ENCODE peak calls at places on chromosomes 1 and 21, in seven cellular contexts. J is sigmoid colon, X is esophagus squamous epithelium, C is breast epithelium, L is esophagus muscularis mucosa, Q is A549, K is suprapubic skin. O is an unnamed sample.

GRCh38 chr1:158045639-158046038 is 52.2 kb downstream of the KIRREL1 start:
- DNase-seq in J (no peak), X (no peak), C (no peak), L (no peak), Q (no peak), K (no peak), O (no peak)

GRCh38 chr1:38789498-38790169 is 69.9 kb downstream of the RRAGC start:
- DNase-seq in J (no peak), X (no peak), C (no peak), L (no peak), Q (no peak), K (no peak), O (no peak)

GRCh38 chr1:29412591-29412990 is 176.3 kb downstream of the PTPRU start:
- DNase-seq in J (no peak), X (no peak), C (no peak), L (no peak), Q (no peak), K (no peak), O (no peak)

GRCh38 chr21:28099296-28099695 is 893.4 kb downstream of the LTN1 start:
- DNase-seq in J (peak), X (no peak), C (no peak), L (no peak), Q (no peak), K (no peak), O (peak)

GRCh38 chr1:153733970-153734369 is 6.1 kb downstream of the INTS3 start:
- DNase-seq in J (no peak), X (no peak), C (no peak), L (no peak), Q (no peak), K (no peak), O (no peak)

GRCh38 chr1:43704838-43705237 is 2.5 kb upstream of the ST3GAL3 start:
- DNase-seq in J (no peak), X (no peak), C (no peak), L (no peak), Q (peak), K (no peak), O (peak)

GRCh38 chr1:224879404-224879803 is 50.1 kb upstream of the DNAH14 start:
- DNase-seq in J (no peak), X (no peak), C (no peak), L (no peak), Q (peak), K (no peak), O (no peak)

GRCh38 chr1:172824199-172824598 is 165.3 kb downstream of the FASLG start:
- DNase-seq in J (no peak), X (no peak), C (no peak), L (no peak), Q (no peak), K (no peak), O (no peak)

GRCh38 chr1:39692152-39693064 is 1.2 kb upstream of the HPCAL4 start:
- DNase-seq in J (no peak), X (no peak), C (no peak), L (no peak), Q (no peak), K (no peak), O (peak)

GRCh38 chr1:27574871-27575831 is 28.8 kb downstream of the AHDC1 start:
- DNase-seq in J (peak), X (no peak), C (peak), L (no peak), Q (peak), K (no peak), O (no peak)

GRCh38 chr1:185998391-185998790 is 264.2 kb downstream of the HMCN1 start:
- DNase-seq in J (no peak), X (no peak), C (no peak), L (no peak), Q (peak), K (no peak), O (no peak)

GRCh38 chr1:25568090-25568833 is 24.9 kb downstream of the LDLRAP1 start:
- DNase-seq in J (peak), X (no peak), C (peak), L (no peak), Q (no peak), K (no peak), O (peak)

GRCh38 chr1:41861509-41862410 is 57.0 kb downstream of the HIVEP3 start:
- DNase-seq in J (no peak), X (no peak), C (no peak), L (no peak), Q (peak), K (no peak), O (no peak)

GRCh38 chr1:184520343-184520742 is 133.5 kb downstream of the C1orf21 start:
- DNase-seq in J (no peak), X (no peak), C (no peak), L (no peak), Q (no peak), K (no peak), O (no peak)

GRCh38 chr1:23627065-23627464 is 64.5 kb upstream of the RPL11 start:
- DNase-seq in J (no peak), X (no peak), C (no peak), L (no peak), Q (no peak), K (no peak), O (no peak)

GRCh38 chr1:97270508-97271307 is 549.1 kb downstream of the PTBP2 start:
- DNase-seq in J (no peak), X (no peak), C (no peak), L (no peak), Q (no peak), K (no peak), O (no peak)

GRCh38 chr21:31233711-31234110 is 110.3 kb downstream of the TIAM1 start:
- DNase-seq in J (no peak), X (no peak), C (no peak), L (no peak), Q (no peak), K (no peak), O (no peak)

GRCh38 chr21:44071359-44072104 is 35.7 kb upstream of the PWP2 start:
- DNase-seq in J (no peak), X (no peak), C (no peak), L (no peak), Q (no peak), K (no peak), O (no peak)

GRCh38 chr1:245292141-245292540 is 137.4 kb downstream of the KIF26B start:
- DNase-seq in J (no peak), X (no peak), C (no peak), L (peak), Q (no peak), K (no peak), O (no peak)

GRCh38 chr1:40769815-40770214 is 13.8 kb upstream of the KCNQ4 start:
- DNase-seq in J (peak), X (no peak), C (no peak), L (no peak), Q (no peak), K (no peak), O (no peak)

GRCh38 chr1:15337656-15338402 is 71.9 kb upstream of the EFHD2 start:
- DNase-seq in J (no peak), X (no peak), C (no peak), L (no peak), Q (no peak), K (no peak), O (no peak)

GRCh38 chr1:204314893-204315735 is 44.6 kb downstream of the PLEKHA6 start:
- DNase-seq in J (no peak), X (no peak), C (no peak), L (no peak), Q (no peak), K (no peak), O (no peak)

GRCh38 chr1:162943627-162944026 is 82.7 kb upstream of the CCDC190 start:
- DNase-seq in J (no peak), X (no peak), C (no peak), L (no peak), Q (no peak), K (no peak), O (peak)

GRCh38 chr1:41530411-41530810 is 45.9 kb upstream of the EDN2 start:
- DNase-seq in J (peak), X (no peak), C (no peak), L (no peak), Q (no peak), K (peak), O (peak)

GRCh38 chr1:45266151-45266801 is 59.9 kb upstream of the ZSWIM5 start:
- DNase-seq in J (peak), X (no peak), C (no peak), L (no peak), Q (peak), K (no peak), O (no peak)

GRCh38 chr1:237864338-237865244 is 26.1 kb downstream of the ZP4 start:
- DNase-seq in J (peak), X (no peak), C (no peak), L (no peak), Q (peak), K (no peak), O (peak)

GRCh38 chr21:14890141-14890540 is 174.7 kb downstream of the NRIP1 start:
- DNase-seq in J (no peak), X (no peak), C (no peak), L (no peak), Q (no peak), K (no peak), O (no peak)
- H3K27ac ChIP-seq in J (no peak), X (no peak), C (no peak), L (no peak), Q (peak), K (no peak), O (no peak)

GRCh38 chr1:10756842-10757241 is 39.6 kb downstream of the CASZ1 start:
- DNase-seq in J (no peak), X (no peak), C (no peak), L (no peak), Q (no peak), K (no peak), O (no peak)

GRCh38 chr1:10759413-10760200 is 36.8 kb downstream of the CASZ1 start:
- DNase-seq in J (no peak), X (no peak), C (no peak), L (no peak), Q (no peak), K (no peak), O (no peak)

GRCh38 chr1:10754571-10755329 is 41.7 kb downstream of the CASZ1 start:
- DNase-seq in J (no peak), X (no peak), C (no peak), L (no peak), Q (no peak), K (no peak), O (no peak)

GRCh38 chr1:10753279-10753678 is 43.2 kb downstream of the CASZ1 start:
- DNase-seq in J (no peak), X (no peak), C (no peak), L (no peak), Q (no peak), K (no peak), O (no peak)

GRCh38 chr1:10755977-10756521 is 40.4 kb downstream of the CASZ1 start:
- DNase-seq in J (peak), X (no peak), C (no peak), L (no peak), Q (peak), K (no peak), O (peak)
- TF ChIP-seq POLR2A in J (no peak), X (no peak), C (no peak), L (no peak), Q (no peak), K (no peak), O (no peak)

DNA sequence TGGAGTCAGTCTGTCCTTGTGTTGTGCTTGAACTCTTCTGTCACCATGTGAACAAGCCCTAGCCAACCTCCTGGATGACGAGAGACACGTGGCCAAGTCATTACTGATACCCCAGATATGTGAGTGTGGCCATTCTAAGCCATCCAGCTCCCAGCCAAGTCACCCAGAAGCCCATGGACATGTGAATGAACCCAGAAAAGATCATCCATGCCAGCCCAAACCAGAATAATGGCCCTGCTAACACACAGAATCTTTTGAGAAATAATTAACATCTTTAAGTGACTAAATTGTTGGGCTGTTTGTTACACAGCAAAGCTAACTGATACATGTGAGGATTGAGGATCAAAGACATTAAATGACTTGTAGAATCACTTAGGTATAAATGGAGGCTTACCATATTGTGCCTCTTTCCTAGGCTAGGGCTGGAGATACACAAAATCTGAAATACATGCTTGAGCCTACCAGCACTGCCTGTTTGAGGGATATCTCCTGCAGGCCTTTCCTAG is 38.2 kb downstream of the KANK4 start:
- DNase-seq in J (no peak), X (no peak), C (no peak), L (no peak), Q (no peak), K (no peak), O (no peak)
- H3K27ac ChIP-seq in J (no peak), X (no peak), C (no peak), L (no peak), Q (no peak), K (no peak), O (no peak)

DNA sequence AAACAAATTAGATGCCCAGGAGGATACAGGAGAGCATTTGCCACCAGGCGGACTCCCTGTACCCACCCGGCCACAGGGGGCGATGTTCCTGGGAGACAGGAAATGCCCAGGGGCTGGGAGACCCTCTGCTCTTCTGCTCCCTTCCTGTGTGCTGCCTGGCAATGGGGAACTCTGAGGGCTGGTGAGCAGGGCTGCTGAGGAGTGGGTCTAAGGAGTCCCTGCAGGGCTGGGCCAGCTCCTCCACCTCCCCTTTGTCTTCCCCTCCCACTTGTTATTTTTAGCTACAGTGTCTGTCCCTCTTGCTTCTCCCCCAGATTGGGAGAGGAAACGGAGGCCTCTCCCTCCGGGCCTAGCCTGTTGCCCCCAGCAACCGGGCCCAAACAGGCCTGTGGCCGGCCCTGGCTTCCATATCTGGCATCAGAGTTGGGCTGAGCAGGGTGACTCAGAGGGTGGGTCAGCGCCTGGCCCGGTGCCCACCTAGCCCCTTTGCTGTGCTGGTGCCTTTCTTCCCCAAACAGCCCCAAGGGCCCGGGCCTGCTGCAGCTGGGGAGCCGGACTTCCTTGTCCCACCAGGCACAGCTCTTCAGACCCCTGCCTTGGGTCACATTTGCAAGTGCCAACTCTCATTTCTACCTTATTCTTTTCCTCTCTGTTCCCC is 11.7 kb downstream of the LMNA start:
- DNase-seq in J (peak), X (peak), C (peak), L (peak), Q (peak), K (peak), O (peak)
- TF ChIP-seq POLR2A in J (no peak), X (no peak), C (no peak), L (no peak), Q (no peak), K (no peak), O (no peak)

GRCh38 chr1:12555411-12556367 is 62.3 kb downstream of the DHRS3 start:
- DNase-seq in J (peak), X (no peak), C (no peak), L (no peak), Q (no peak), K (no peak), O (peak)

GRCh38 chr1:12553963-12554362 is 64.0 kb downstream of the DHRS3 start:
- DNase-seq in J (peak), X (no peak), C (no peak), L (no peak), Q (no peak), K (no peak), O (no peak)

GRCh38 chr1:12554521-12555305 is 63.3 kb downstream of the DHRS3 start:
- DNase-seq in J (peak), X (no peak), C (no peak), L (no peak), Q (no peak), K (no peak), O (no peak)

GRCh38 chr1:12556368-12556930 is 61.6 kb downstream of the DHRS3 start:
- DNase-seq in J (peak), X (no peak), C (peak), L (peak), Q (peak), K (no peak), O (peak)

DNA sequence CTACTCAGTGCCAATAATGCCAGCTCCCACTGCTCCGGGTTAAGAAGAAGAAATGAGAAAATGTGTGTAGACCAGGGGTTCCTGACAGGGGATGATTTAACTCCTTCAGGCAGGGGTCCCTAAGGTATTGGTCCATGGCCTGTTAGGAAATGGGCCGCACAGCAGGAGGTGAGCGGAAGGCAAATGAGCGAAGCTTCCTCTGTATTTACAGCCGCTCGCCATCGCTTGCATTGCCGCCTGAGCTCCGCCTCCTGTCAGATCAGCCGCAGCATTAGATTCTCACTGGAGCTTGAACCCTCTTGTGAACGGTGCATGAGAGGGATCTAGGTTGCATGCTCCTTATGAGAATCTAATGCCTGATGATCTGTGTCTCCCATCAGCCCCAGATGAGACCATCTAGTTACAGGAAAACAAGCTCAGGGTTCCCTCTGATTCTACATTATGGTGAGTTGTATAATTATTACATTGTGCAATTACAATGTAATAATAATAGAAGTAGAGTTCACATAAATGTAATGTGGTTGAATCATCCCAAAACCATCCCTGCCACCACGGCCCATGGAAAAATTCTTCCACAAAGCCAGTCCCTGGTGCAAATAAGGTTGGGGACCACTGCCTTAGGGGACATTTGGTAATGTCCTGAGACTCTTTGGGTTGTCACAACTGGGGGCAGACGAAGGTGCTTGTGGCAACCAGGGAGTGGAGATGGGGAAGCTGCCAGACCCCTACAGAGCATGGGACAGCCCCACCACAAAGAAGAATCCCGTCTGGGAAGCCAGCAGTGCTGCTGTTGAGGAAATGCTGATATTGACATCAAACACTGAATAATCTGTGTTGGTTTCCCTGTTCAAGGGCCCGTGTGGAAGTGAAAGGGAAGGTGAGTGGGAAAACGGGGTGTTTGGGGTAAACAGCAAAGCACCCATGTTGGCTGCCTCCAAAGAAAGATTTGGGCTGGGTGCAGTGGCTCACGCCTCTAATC is 60.8 kb downstream of the DHRS3 start:
- DNase-seq in J (no peak), X (no peak), C (no peak), L (no peak), Q (no peak), K (no peak), O (no peak)
- H3K27ac ChIP-seq in J (peak), X (peak), C (peak), L (peak), Q (peak), K (peak), O (peak)

GRCh38 chr1:207803678-207804077 is 51.8 kb downstream of the CD46 start:
- DNase-seq in J (no peak), X (no peak), C (no peak), L (peak), Q (no peak), K (no peak), O (peak)

GRCh38 chr1:207797229-207797973 is 45.5 kb downstream of the CD46 start:
- DNase-seq in J (peak), X (no peak), C (peak), L (no peak), Q (peak), K (peak), O (peak)

GRCh38 chr1:207801819-207802218 is 50.0 kb downstream of the CD46 start:
- DNase-seq in J (no peak), X (no peak), C (no peak), L (peak), Q (no peak), K (no peak), O (peak)

GRCh38 chr1:207798847-207799246 is 47.0 kb downstream of the CD46 start:
- DNase-seq in J (no peak), X (no peak), C (no peak), L (peak), Q (no peak), K (no peak), O (peak)

GRCh38 chr1:207799989-207800648 is 48.3 kb downstream of the CD46 start:
- DNase-seq in J (no peak), X (no peak), C (no peak), L (peak), Q (no peak), K (no peak), O (peak)
- TF ChIP-seq POLR2A in J (no peak), X (no peak), C (no peak), L (no peak), Q (no peak), K (no peak), O (no peak)

O was measured in gastrocnemius medialis.